ENCODE peak calls at places on chromosomes 2 and 18, in six cellular contexts. E, R, Y, O, U and T are unnamed samples.

GRCh38 chr2:70670626-70671025 is 97.4 kb downstream of the ADD2 start:
- DNase-seq in E (no peak), R (no peak), Y (no peak), O (no peak), U (no peak), T (no peak)

GRCh38 chr2:121837596-121837995 is 82.1 kb downstream of the TSN start:
- DNase-seq in E (no peak), R (no peak), Y (no peak), O (no peak), U (no peak), T (no peak)

GRCh38 chr2:40281021-40281940 is 170.6 kb downstream of the SLC8A1 start:
- DNase-seq in E (no peak), R (no peak), Y (no peak), O (peak; percentile 91), U (peak; percentile 64), T (no peak)

GRCh38 chr2:71831208-71831577 is 316.5 kb downstream of the CYP26B1 start:
- DNase-seq in E (no peak), R (no peak), Y (no peak), O (peak; percentile 37), U (peak; percentile 73), T (no peak)

GRCh38 chr2:239156516-239157265 is 244.1 kb downstream of the HDAC4 start:
- DNase-seq in E (peak; percentile 29), R (no peak), Y (no peak), O (no peak), U (no peak), T (no peak)

GRCh38 chr2:144382848-144383247 is 137.1 kb downstream of the ZEB2 start:
- DNase-seq in E (no peak), R (no peak), Y (peak; percentile 93), O (no peak), U (no peak), T (peak; percentile 53)

GRCh38 chr2:82330104-82330503 is 2025.6 kb upstream of the LRRTM1 start:
- DNase-seq in E (no peak), R (no peak), Y (no peak), O (no peak), U (no peak), T (no peak)

GRCh38 chr2:113996826-113997599 is 107.1 kb downstream of the ACTR3 start:
- DNase-seq in E (no peak), R (no peak), Y (no peak), O (no peak), U (no peak), T (no peak)

GRCh38 chr2:86037141-86037794 is 68.4 kb downstream of the POLR1A start:
- DNase-seq in E (peak; percentile 69), R (no peak), Y (peak; percentile 47), O (no peak), U (peak; percentile 89), T (peak; percentile 74)

GRCh38 chr18:68874361-68874760 is 76.5 kb downstream of the CCDC102B start:
- DNase-seq in E (no peak), R (no peak), Y (no peak), O (no peak), U (peak; percentile 9), T (no peak)

GRCh38 chr2:44135771-44136170 is 32.9 kb upstream of the PPM1B start:
- DNase-seq in E (no peak), R (peak; percentile 18), Y (no peak), O (no peak), U (peak; percentile 33), T (no peak)

GRCh38 chr18:26133652-26134051 is at the start of gene PSMA8:
- DNase-seq in E (peak; percentile 58), R (peak; percentile 78), Y (no peak), O (no peak), U (no peak), T (peak; percentile 39)

GRCh38 chr2:21277340-21277739 is 153.6 kb downstream of the TDRD15 start:
- DNase-seq in E (no peak), R (no peak), Y (no peak), O (no peak), U (no peak), T (no peak)

GRCh38 chr2:218893349-218894167 is 12.9 kb downstream of the WNT10A start:
- DNase-seq in E (no peak), R (no peak), Y (no peak), O (no peak), U (no peak), T (no peak)

GRCh38 chr2:106147665-106148064 is 46.4 kb downstream of the UXS1 start:
- DNase-seq in E (no peak), R (no peak), Y (no peak), O (no peak), U (no peak), T (peak; percentile 26)

GRCh38 chr2:235506291-235506996 is 12.6 kb downstream of the AGAP1 start:
- DNase-seq in E (peak; percentile 61), R (no peak), Y (no peak), O (no peak), U (no peak), T (no peak)

GRCh38 chr2:233829193-233830110 is 24.9 kb downstream of the HJURP start:
- DNase-seq in E (peak; percentile 22), R (no peak), Y (no peak), O (no peak), U (no peak), T (no peak)

GRCh38 chr2:238095143-238095542 is 5.0 kb upstream of the ESPNL start:
- DNase-seq in E (peak; percentile 33), R (no peak), Y (no peak), O (no peak), U (no peak), T (no peak)

GRCh38 chr2:233658610-233659009 is 13.1 kb upstream of the UGT1A9 start:
- DNase-seq in E (no peak), R (no peak), Y (no peak), O (no peak), U (no peak), T (no peak)

GRCh38 chr2:100178085-100178788 is 35.8 kb upstream of the AFF3 start:
- DNase-seq in E (peak; percentile 73), R (peak; percentile 97), Y (peak; percentile 25), O (peak; percentile 53), U (peak; percentile 70), T (peak; percentile 35)

GRCh38 chr2:39781697-39782096 is 2.6 kb upstream of the THUMPD2 start:
- DNase-seq in E (no peak), R (no peak), Y (no peak), O (no peak), U (no peak), T (no peak)

GRCh38 chr2:208929489-208929864 is 494.4 kb upstream of the MAP2 start:
- DNase-seq in E (no peak), R (no peak), Y (no peak), O (no peak), U (no peak), T (no peak)

GRCh38 chr2:169573974-169574299 is 272 bp upstream of the FASTKD1 start:
- DNase-seq in E (no peak), R (no peak), Y (no peak), O (no peak), U (no peak), T (no peak)

GRCh38 chr2:207149253-207150213 is 16.2 kb downstream of the KLF7 start:
- DNase-seq in E (no peak), R (no peak), Y (no peak), O (peak; percentile 39), U (no peak), T (no peak)

GRCh38 chr2:104866883-104867350 is 13.0 kb downstream of the POU3F3 start:
- DNase-seq in E (no peak), R (peak; percentile 51), Y (no peak), O (no peak), U (no peak), T (no peak)

GRCh38 chr2:104866122-104866864 is 12.4 kb downstream of the POU3F3 start:
- DNase-seq in E (no peak), R (peak; percentile 62), Y (no peak), O (no peak), U (no peak), T (no peak)

GRCh38 chr2:104870249-104870816 is 16.4 kb downstream of the POU3F3 start:
- DNase-seq in E (no peak), R (no peak), Y (no peak), O (no peak), U (no peak), T (no peak)

GRCh38 chr2:104867351-104868080 is 13.6 kb downstream of the POU3F3 start:
- DNase-seq in E (no peak), R (peak; percentile 73), Y (no peak), O (no peak), U (no peak), T (no peak)

GRCh38 chr2:104868081-104868806 is 14.3 kb downstream of the POU3F3 start:
- DNase-seq in E (no peak), R (no peak), Y (no peak), O (no peak), U (no peak), T (no peak)
- H3K27me3 ChIP-seq in E (no peaks in the 10 kb centered on the region), R (peaks cover 100% of the 10 kb centered on the region), Y (peaks cover 95% of the 10 kb centered on the region), O (peaks cover 100% of the 10 kb centered on the region), U (peaks cover 98% of the 10 kb centered on the region), T (peaks cover 37% of the 10 kb centered on the region)

DNA sequence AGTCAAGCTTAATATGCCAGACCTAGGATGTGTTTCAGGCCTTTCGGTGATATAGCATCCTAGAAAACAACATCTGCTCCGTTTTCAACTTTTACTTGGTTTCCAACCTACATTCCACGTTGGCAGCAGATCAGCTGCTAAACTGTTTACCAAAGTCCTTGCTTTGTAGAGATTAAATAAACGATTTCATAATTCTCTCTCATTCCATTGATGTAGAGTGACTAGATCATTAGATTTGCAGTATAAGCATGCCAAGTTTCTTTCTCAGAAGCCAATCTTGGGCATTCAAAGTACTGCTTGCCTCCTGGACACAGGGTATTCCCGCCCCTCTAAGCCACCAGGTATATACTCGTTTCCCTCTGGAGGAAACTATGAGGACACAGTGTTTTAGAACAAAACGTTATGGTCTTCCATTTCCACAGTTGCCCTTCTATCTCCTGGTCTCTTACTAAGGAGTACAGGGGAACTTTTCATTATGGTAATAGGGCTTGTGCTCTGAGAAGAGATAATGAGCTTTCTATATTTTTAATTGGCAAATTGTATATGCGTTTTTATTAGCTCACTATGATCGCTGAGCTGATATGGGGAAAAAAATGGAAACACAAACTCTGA is 10.5 kb upstream of the INSIG2 start:
- DNase-seq in E (no peak), R (no peak), Y (no peak), O (no peak), U (no peak), T (no peak)
- H3K27me3 ChIP-seq in E (no peaks in the 10 kb centered on the region), R (no peaks in the 10 kb centered on the region), Y (peaks cover 21% of the 10 kb centered on the region), O (no peaks in the 10 kb centered on the region), U (peaks cover 7% of the 10 kb centered on the region), T (no peaks in the 10 kb centered on the region)

GRCh38 chr2:9790702-9791225 is 52.5 kb upstream of the TAF1B start:
- DNase-seq in E (no peak), R (no peak), Y (no peak), O (no peak), U (no peak), T (no peak)
- H3K27me3 ChIP-seq in E (no peaks in the 10 kb centered on the region), R (peaks cover 5% of the 10 kb centered on the region), Y (no peaks in the 10 kb centered on the region), O (no peaks in the 10 kb centered on the region), U (no peaks in the 10 kb centered on the region), T (no peaks in the 10 kb centered on the region)

DNA sequence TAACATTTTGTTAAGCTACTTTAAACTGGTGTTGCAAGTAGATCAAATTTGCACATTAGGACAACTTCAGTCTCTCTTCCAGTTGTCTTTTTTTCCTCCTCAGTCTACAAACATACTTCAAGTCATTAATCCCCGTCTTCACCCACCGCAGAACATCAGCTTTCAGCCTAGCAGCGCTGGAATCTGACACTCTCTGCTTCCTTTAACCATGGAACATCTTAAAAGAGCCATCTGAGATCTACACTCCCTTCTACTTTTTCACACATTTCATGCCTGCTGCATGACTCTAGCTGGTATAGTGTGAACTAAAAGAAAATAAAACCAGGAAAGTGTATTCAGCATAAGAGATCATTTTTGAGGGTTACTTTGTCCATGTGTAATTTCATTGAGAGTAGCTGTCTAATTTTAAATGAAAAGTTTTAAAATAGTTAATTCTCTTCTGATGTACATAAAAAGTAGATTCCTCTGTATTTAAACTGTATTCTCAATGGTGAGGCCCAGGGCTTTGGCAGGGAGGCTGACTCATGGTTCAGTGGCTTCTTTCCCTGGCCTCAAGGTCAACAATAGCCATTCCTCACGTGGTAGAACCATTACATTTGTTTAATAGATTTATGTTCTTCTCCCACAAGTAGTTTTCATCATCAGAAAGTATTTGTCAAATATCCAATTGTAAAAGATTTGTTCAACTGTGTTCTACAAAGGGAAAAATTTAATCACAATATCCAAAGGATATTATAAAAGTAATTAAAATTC is 16.5 kb downstream of the SGPP2 start:
- DNase-seq in E (no peak), R (no peak), Y (no peak), O (no peak), U (peak; percentile 91), T (no peak)
- H3K27me3 ChIP-seq in E (no peaks in the 10 kb centered on the region), R (peaks cover 4% of the 10 kb centered on the region), Y (no peaks in the 10 kb centered on the region), O (no peaks in the 10 kb centered on the region), U (peaks cover 41% of the 10 kb centered on the region), T (no peaks in the 10 kb centered on the region)